ENCODE peak calls at places on chromosomes 4 and X, in nine cellular contexts. S is AG08396; V is AG10803; B is iris pigment epithelial cell; R is activated CD4-positive, alpha-beta memory T cell treated with anti-CD3 and anti-CD28 coated beads, Interleukin-2, amount 10 ng/mL, durations not matched to agents 7 days and 5 days; Q is activated T-cell treated with anti-CD3 and anti-CD28 coated beads, Interleukin-2, amount 50 U/mL, for 24 hours; P is NCI-H1105 treated with DMSO at 0.1 percent for 48 hours; W is mesothelial cell of epicardium; G is brain microvascular endothelial cell. O is an unnamed sample.

GRCh38 chrX:38233891-38234807 is 13.5 kb upstream of the SRPX start:
- DNase-seq in P (no peak), W (no peak), G (peak; percentile 44), R (no peak), Q (no peak), S (peak; percentile 53), B (peak; percentile 81), V (peak; percentile 89), O (no peak)

GRCh38 chrX:115178473-115178872 is 10.7 kb upstream of the RBMXL3 start:
- DNase-seq in S (no peak), V (no peak), Q (no peak), R (no peak), B (no peak), G (no peak), P (no peak), W (no peak), O (no peak)

GRCh38 chr4:10622728-10623127 is 61.8 kb downstream of the CLNK start:
- DNase-seq in W (no peak), B (peak; percentile 17), G (no peak), P (no peak), R (no peak), V (no peak), Q (no peak), S (no peak), O (no peak)

GRCh38 chr4:146255463-146255862 is 41.1 kb downstream of the REELD1 start:
- DNase-seq in V (peak; percentile 68), B (peak; percentile 73), W (no peak), Q (no peak), S (no peak), G (peak; percentile 63), R (no peak), P (no peak), O (no peak)

GRCh38 chrX:124346064-124346876 is at the start of gene SH2D1A:
- DNase-seq in Q (peak; percentile 61), S (no peak), W (no peak), P (no peak), V (no peak), B (no peak), G (no peak), R (peak; percentile 51), O (no peak)

GRCh38 chrX:47143894-47144625 is 442 bp downstream of the NDUFB11 start:
- DNase-seq in P (peak; percentile 34), B (peak; percentile 19), R (no peak), S (peak; percentile 47), Q (no peak), W (no peak), G (no peak), V (peak; percentile 27), O (peak; percentile 48)

GRCh38 chr4:37516057-37516775 is 170.0 kb downstream of the RELL1 start:
- DNase-seq in R (no peak), V (peak; percentile 4), G (no peak), B (no peak), W (no peak), S (no peak), Q (no peak), P (no peak), O (no peak)

GRCh38 chrX:96447161-96447560 is 237.5 kb upstream of the DIAPH2 start:
- DNase-seq in W (no peak), P (no peak), G (no peak), Q (no peak), V (no peak), S (no peak), B (no peak), R (no peak), O (no peak)

GRCh38 chr4:119139822-119140252 is 4.2 kb downstream of the MYOZ2 start:
- DNase-seq in S (no peak), P (no peak), W (no peak), R (no peak), Q (no peak), B (peak; percentile 25), V (no peak), G (no peak), O (no peak)

GRCh38 chrX:45667666-45668065 is 467.0 kb upstream of the DIPK2B start:
- DNase-seq in B (peak; percentile 16), R (no peak), Q (no peak), G (no peak), V (peak; percentile 6), S (no peak), P (no peak), W (no peak), O (no peak)

GRCh38 chrX:151004085-151004484 is 20.9 kb downstream of the HMGB3 start:
- DNase-seq in Q (no peak), R (no peak), B (no peak), G (no peak), V (peak; percentile 32), S (no peak), P (no peak), W (no peak), O (no peak)

GRCh38 chrX:138150709-138151108 is 560.8 kb downstream of the FGF13 start:
- DNase-seq in G (no peak), S (no peak), R (no peak), P (peak; percentile 0), B (no peak), Q (no peak), W (no peak), V (no peak), O (no peak)

GRCh38 chr4:73520821-73521220 is 39.3 kb downstream of the AFM start:
- DNase-seq in G (peak; percentile 86), R (no peak), B (peak; percentile 59), W (no peak), Q (no peak), V (peak; percentile 69), S (no peak), P (no peak), O (no peak)